ENCODE peak calls at places on chromosomes 16 and 17, in ten cellular contexts. E, Q, Y, O, A, X, M, I, V and B are unnamed samples.

GRCh38 chr16:1964046-1964505 is 550 bp downstream of the RPS2 start:
- ATAC-seq in E (peak; percentile 2), Q (peak; percentile 13), Y (peak; percentile 0), O (peak; percentile 42), A (peak; percentile 10), X (peak; percentile 49), M (peak; percentile 6), I (peak; percentile 5), V (peak; percentile 4), B (peak; percentile 23)

GRCh38 chr17:22310717-22311686 is 618.7 kb downstream of the KCNJ18 start:
- ATAC-seq in E (no peak), Q (no peak), Y (no peak), O (no peak), A (peak; percentile 95), X (no peak), M (no peak), I (no peak), V (peak; percentile 93), B (no peak)

GRCh38 chr17:43581130-43581529 is 35.0 kb upstream of the ETV4 start:
- ATAC-seq in E (no peak), Q (no peak), Y (no peak), O (no peak), A (no peak), X (no peak), M (no peak), I (no peak), V (no peak), B (no peak)

GRCh38 chr16:28569011-28569410 is 15.3 kb downstream of the SGF29 start:
- ATAC-seq in E (no peak), Q (no peak), Y (no peak), O (no peak), A (no peak), X (no peak), M (no peak), I (no peak), V (no peak), B (no peak)

GRCh38 chr16:2791174-2791573 is 3.8 kb upstream of the PRSS33 start:
- ATAC-seq in E (no peak), Q (no peak), Y (no peak), O (no peak), A (no peak), X (no peak), M (no peak), I (no peak), V (no peak), B (no peak)

GRCh38 chr16:84562174-84562815 is 55.6 kb downstream of the COTL1 start:
- ATAC-seq in E (no peak), Q (no peak), Y (peak; percentile 63), O (no peak), A (no peak), X (peak; percentile 56), M (peak; percentile 9), I (peak; percentile 92), V (no peak), B (no peak)

GRCh38 chr16:15770107-15770506 is 86.7 kb downstream of the MYH11 start:
- ATAC-seq in E (no peak), Q (no peak), Y (no peak), O (peak; percentile 9), A (no peak), X (peak; percentile 26), M (no peak), I (no peak), V (no peak), B (no peak)

GRCh38 chr17:32487460-32488176 is 825 bp downstream of the CDK5R1 start:
- ATAC-seq in E (peak; percentile 0), Q (no peak), Y (no peak), O (no peak), A (no peak), X (no peak), M (peak; percentile 60), I (peak; percentile 26), V (peak; percentile 6), B (peak; percentile 53)

GRCh38 chr16:67399218-67399733 is 6.0 kb upstream of the TPPP3 start:
- ATAC-seq in E (peak; percentile 72), Q (peak; percentile 50), Y (peak; percentile 78), O (peak; percentile 33), A (peak; percentile 88), X (peak; percentile 51), M (peak; percentile 82), I (peak; percentile 85), V (no peak), B (peak; percentile 88)

GRCh38 chr17:45221081-45221996 is at the start of gene FMNL1:
- ATAC-seq in E (peak; percentile 63), Q (peak; percentile 23), Y (peak; percentile 64), O (no peak), A (peak; percentile 28), X (peak; percentile 41), M (no peak), I (peak; percentile 3), V (peak; percentile 12), B (no peak)

GRCh38 chr17:41907633-41908539 is 10.9 kb downstream of the ACLY start:
- ATAC-seq in E (peak; percentile 33), Q (no peak), Y (no peak), O (no peak), A (no peak), X (peak; percentile 90), M (no peak), I (no peak), V (peak; percentile 21), B (no peak)

GRCh38 chr16:85168732-85169256 is 56.5 kb upstream of the CIBAR2 start:
- ATAC-seq in E (peak; percentile 49), Q (peak; percentile 39), Y (no peak), O (no peak), A (peak; percentile 33), X (peak; percentile 34), M (no peak), I (no peak), V (no peak), B (no peak)

GRCh38 chr16:70478912-70479341 is 24.5 kb downstream of the FCSK start:
- ATAC-seq in E (no peak), Q (peak; percentile 28), Y (peak; percentile 37), O (peak; percentile 15), A (peak; percentile 12), X (peak; percentile 16), M (no peak), I (no peak), V (no peak), B (no peak)

GRCh38 chr17:4956493-4957061 is 5.7 kb downstream of the ENO3 start:
- ATAC-seq in E (peak; percentile 67), Q (no peak), Y (peak; percentile 39), O (no peak), A (peak; percentile 50), X (no peak), M (peak; percentile 41), I (peak; percentile 54), V (no peak), B (no peak)

GRCh38 chr17:75762513-75763268 is 2.3 kb downstream of the GALK1 start:
- ATAC-seq in E (no peak), Q (no peak), Y (no peak), O (no peak), A (no peak), X (no peak), M (no peak), I (no peak), V (no peak), B (no peak)

GRCh38 chr16:15973460-15973859 is 24.0 kb downstream of the ABCC1 start:
- ATAC-seq in E (no peak), Q (peak; percentile 10), Y (no peak), O (no peak), A (no peak), X (no peak), M (no peak), I (no peak), V (no peak), B (no peak)

GRCh38 chr17:81513669-81514484 is 1.3 kb upstream of the ACTG1 start:
- ATAC-seq in E (peak; percentile 4), Q (peak; percentile 26), Y (peak; percentile 4), O (peak; percentile 51), A (no peak), X (peak; percentile 32), M (peak; percentile 7), I (peak; percentile 1), V (no peak), B (peak; percentile 12)